ENCODE peak calls at places on chromosomes 12 and 14, in ten cellular contexts. One of them, this sample, is unnamed.

GRCh38 chr12:97568336-97569180 is 106.0 kb downstream of the RMST start:
- DNase-seq in GM13976: no peak
- DNase-seq in mesendoderm: peak; percentile 83
- DNase-seq in occipital lobe: no peak
- DNase-seq in ELF-1: no peak
- DNase-seq in NCI-H1105 treated with DMSO at 0.1 percent for 48 hours: no peak
- DNase-seq in left lung: no peak
- DNase-seq in KG1: no peak
- DNase-seq in GM10248: no peak
- DNase-seq in iPS DF 19.7: no peak
- DNase-seq in this sample: no peak

GRCh38 chr12:85951823-85952222 is 77.7 kb downstream of the NTS start:
- DNase-seq in mesendoderm: peak; percentile 56
- DNase-seq in NCI-H1105 treated with DMSO at 0.1 percent for 48 hours: no peak
- DNase-seq in left lung: no peak
- DNase-seq in GM10248: no peak
- DNase-seq in iPS DF 19.7: no peak
- DNase-seq in occipital lobe: no peak
- DNase-seq in KG1: no peak
- DNase-seq in GM13976: peak; percentile 2
- DNase-seq in ELF-1: no peak
- DNase-seq in this sample: no peak

GRCh38 chr12:84161296-84161695 is 751.3 kb downstream of the SLC6A15 start:
- DNase-seq in KG1: no peak
- DNase-seq in GM10248: no peak
- DNase-seq in GM13976: no peak
- DNase-seq in ELF-1: no peak
- DNase-seq in iPS DF 19.7: no peak
- DNase-seq in mesendoderm: no peak
- DNase-seq in left lung: no peak
- DNase-seq in occipital lobe: no peak
- DNase-seq in NCI-H1105 treated with DMSO at 0.1 percent for 48 hours: no peak
- DNase-seq in this sample: no peak

GRCh38 chr14:31930493-31931225 is 146.4 kb upstream of the ARHGAP5 start:
- DNase-seq in occipital lobe: no peak
- DNase-seq in KG1: no peak
- DNase-seq in mesendoderm: no peak
- DNase-seq in GM13976: no peak
- DNase-seq in left lung: no peak
- DNase-seq in iPS DF 19.7: no peak
- DNase-seq in NCI-H1105 treated with DMSO at 0.1 percent for 48 hours: no peak
- DNase-seq in ELF-1: no peak
- DNase-seq in GM10248: no peak
- DNase-seq in this sample: no peak

GRCh38 chr12:31238764-31239387 is 87.1 kb downstream of the SINHCAF start:
- DNase-seq in GM13976: peak; percentile 79
- DNase-seq in left lung: no peak
- DNase-seq in NCI-H1105 treated with DMSO at 0.1 percent for 48 hours: peak; percentile 62
- DNase-seq in mesendoderm: peak; percentile 74
- DNase-seq in iPS DF 19.7: no peak
- DNase-seq in KG1: peak; percentile 5
- DNase-seq in GM10248: peak; percentile 75
- DNase-seq in occipital lobe: peak; percentile 41
- DNase-seq in ELF-1: peak; percentile 65
- DNase-seq in this sample: peak; percentile 13

GRCh38 chr14:101733211-101733610 is 28.3 kb upstream of the PPP2R5C start:
- DNase-seq in iPS DF 19.7: no peak
- DNase-seq in left lung: no peak
- DNase-seq in GM10248: no peak
- DNase-seq in occipital lobe: no peak
- DNase-seq in ELF-1: no peak
- DNase-seq in NCI-H1105 treated with DMSO at 0.1 percent for 48 hours: no peak
- DNase-seq in mesendoderm: no peak
- DNase-seq in KG1: no peak
- DNase-seq in GM13976: no peak
- DNase-seq in this sample: no peak

GRCh38 chr12:28939427-28939826 is 209.7 kb upstream of the FAR2 start:
- DNase-seq in GM10248: no peak
- DNase-seq in iPS DF 19.7: no peak
- DNase-seq in ELF-1: no peak
- DNase-seq in left lung: no peak
- DNase-seq in NCI-H1105 treated with DMSO at 0.1 percent for 48 hours: no peak
- DNase-seq in KG1: no peak
- DNase-seq in occipital lobe: no peak
- DNase-seq in GM13976: no peak
- DNase-seq in mesendoderm: no peak
- DNase-seq in this sample: no peak

GRCh38 chr12:12079291-12079690 is 8.6 kb downstream of the BCL2L14 start:
- DNase-seq in KG1: no peak
- DNase-seq in left lung: no peak
- DNase-seq in GM10248: no peak
- DNase-seq in NCI-H1105 treated with DMSO at 0.1 percent for 48 hours: no peak
- DNase-seq in GM13976: no peak
- DNase-seq in occipital lobe: no peak
- DNase-seq in iPS DF 19.7: no peak
- DNase-seq in ELF-1: peak; percentile 44
- DNase-seq in mesendoderm: peak; percentile 69
- DNase-seq in this sample: no peak

GRCh38 chr14:92500491-92500941 is 13.1 kb upstream of the RIN3 start:
- DNase-seq in left lung: no peak
- DNase-seq in KG1: no peak
- DNase-seq in iPS DF 19.7: no peak
- DNase-seq in ELF-1: peak; percentile 72
- DNase-seq in occipital lobe: no peak
- DNase-seq in NCI-H1105 treated with DMSO at 0.1 percent for 48 hours: no peak
- DNase-seq in GM10248: no peak
- DNase-seq in mesendoderm: peak; percentile 14
- DNase-seq in GM13976: no peak
- DNase-seq in this sample: no peak

GRCh38 chr14:39491134-39491541 is 58.9 kb upstream of the FBXO33 start:
- DNase-seq in ELF-1: peak; percentile 25
- DNase-seq in left lung: no peak
- DNase-seq in iPS DF 19.7: no peak
- DNase-seq in GM13976: no peak
- DNase-seq in GM10248: no peak
- DNase-seq in mesendoderm: peak; percentile 55
- DNase-seq in occipital lobe: no peak
- DNase-seq in NCI-H1105 treated with DMSO at 0.1 percent for 48 hours: peak; percentile 44
- DNase-seq in KG1: no peak
- DNase-seq in this sample: no peak

GRCh38 chr12:127052491-127053232 is 1214.3 kb upstream of the TMEM132C start:
- DNase-seq in occipital lobe: no peak
- DNase-seq in left lung: no peak
- DNase-seq in GM13976: no peak
- DNase-seq in GM10248: no peak
- DNase-seq in iPS DF 19.7: no peak
- DNase-seq in mesendoderm: no peak
- DNase-seq in ELF-1: no peak
- DNase-seq in KG1: no peak
- DNase-seq in NCI-H1105 treated with DMSO at 0.1 percent for 48 hours: no peak
- DNase-seq in this sample: no peak

GRCh38 chr12:41096797-41097196 is 91.3 kb upstream of the PDZRN4 start:
- DNase-seq in iPS DF 19.7: no peak
- DNase-seq in GM10248: no peak
- DNase-seq in GM13976: no peak
- DNase-seq in ELF-1: no peak
- DNase-seq in KG1: no peak
- DNase-seq in NCI-H1105 treated with DMSO at 0.1 percent for 48 hours: no peak
- DNase-seq in mesendoderm: no peak
- DNase-seq in occipital lobe: no peak
- DNase-seq in left lung: no peak
- DNase-seq in this sample: no peak

GRCh38 chr12:86826051-86826450 is 569.9 kb upstream of the MGAT4C start:
- DNase-seq in NCI-H1105 treated with DMSO at 0.1 percent for 48 hours: no peak
- DNase-seq in GM10248: no peak
- DNase-seq in left lung: no peak
- DNase-seq in iPS DF 19.7: no peak
- DNase-seq in occipital lobe: no peak
- DNase-seq in mesendoderm: no peak
- DNase-seq in ELF-1: no peak
- DNase-seq in GM13976: no peak
- DNase-seq in KG1: no peak
- DNase-seq in this sample: no peak

GRCh38 chr12:1197264-1198018 is 206.4 kb downstream of the ERC1 start:
- DNase-seq in iPS DF 19.7: no peak
- DNase-seq in mesendoderm: no peak
- DNase-seq in GM13976: no peak
- DNase-seq in GM10248: no peak
- DNase-seq in NCI-H1105 treated with DMSO at 0.1 percent for 48 hours: no peak
- DNase-seq in KG1: no peak
- DNase-seq in ELF-1: no peak
- DNase-seq in occipital lobe: no peak
- DNase-seq in left lung: no peak
- DNase-seq in this sample: no peak

GRCh38 chr14:70808402-70809237 is 693 bp downstream of the MAP3K9 start:
- DNase-seq in iPS DF 19.7: no peak
- DNase-seq in ELF-1: peak; percentile 53
- DNase-seq in NCI-H1105 treated with DMSO at 0.1 percent for 48 hours: peak; percentile 49
- DNase-seq in left lung: peak; percentile 88
- DNase-seq in GM13976: peak; percentile 67
- DNase-seq in mesendoderm: peak; percentile 37
- DNase-seq in GM10248: peak; percentile 49
- DNase-seq in KG1: no peak
- DNase-seq in occipital lobe: peak; percentile 54
- DNase-seq in this sample: peak; percentile 43

GRCh38 chr14:35826952-35827416 is 846 bp downstream of the BRMS1L start:
- DNase-seq in mesendoderm: no peak
- DNase-seq in left lung: no peak
- DNase-seq in GM13976: no peak
- DNase-seq in occipital lobe: no peak
- DNase-seq in GM10248: no peak
- DNase-seq in iPS DF 19.7: no peak
- DNase-seq in ELF-1: no peak
- DNase-seq in KG1: no peak
- DNase-seq in NCI-H1105 treated with DMSO at 0.1 percent for 48 hours: no peak
- DNase-seq in this sample: no peak

GRCh38 chr12:123267335-123267920 is 4.2 kb downstream of the CDK2AP1 start:
- DNase-seq in NCI-H1105 treated with DMSO at 0.1 percent for 48 hours: no peak
- DNase-seq in iPS DF 19.7: no peak
- DNase-seq in left lung: no peak
- DNase-seq in GM10248: no peak
- DNase-seq in ELF-1: no peak
- DNase-seq in mesendoderm: no peak
- DNase-seq in GM13976: no peak
- DNase-seq in occipital lobe: no peak
- DNase-seq in KG1: no peak
- DNase-seq in this sample: no peak

GRCh38 chr14:35632276-35633071 is 98.5 kb downstream of the INSM2 start:
- DNase-seq in GM10248: no peak
- DNase-seq in occipital lobe: no peak
- DNase-seq in NCI-H1105 treated with DMSO at 0.1 percent for 48 hours: peak; percentile 99
- DNase-seq in iPS DF 19.7: no peak
- DNase-seq in KG1: no peak
- DNase-seq in mesendoderm: no peak
- DNase-seq in ELF-1: no peak
- DNase-seq in left lung: no peak
- DNase-seq in GM13976: no peak
- DNase-seq in this sample: no peak

GRCh38 chr12:71397433-71397954 is 42.1 kb upstream of the LGR5 start:
- DNase-seq in iPS DF 19.7: no peak
- DNase-seq in GM13976: no peak
- DNase-seq in occipital lobe: no peak
- DNase-seq in NCI-H1105 treated with DMSO at 0.1 percent for 48 hours: no peak
- DNase-seq in GM10248: no peak
- DNase-seq in ELF-1: no peak
- DNase-seq in KG1: no peak
- DNase-seq in mesendoderm: peak; percentile 5
- DNase-seq in left lung: no peak
- DNase-seq in this sample: no peak

GRCh38 chr12:84172823-84173424 is 739.7 kb downstream of the SLC6A15 start:
- DNase-seq in ELF-1: no peak
- DNase-seq in iPS DF 19.7: no peak
- DNase-seq in GM13976: no peak
- DNase-seq in NCI-H1105 treated with DMSO at 0.1 percent for 48 hours: no peak
- DNase-seq in left lung: peak; percentile 49
- DNase-seq in GM10248: no peak
- DNase-seq in mesendoderm: no peak
- DNase-seq in KG1: no peak
- DNase-seq in occipital lobe: no peak
- DNase-seq in this sample: no peak

GRCh38 chr12:45557020-45557419 is 172.5 kb upstream of the ARID2 start:
- DNase-seq in GM13976: no peak
- DNase-seq in occipital lobe: no peak
- DNase-seq in mesendoderm: no peak
- DNase-seq in ELF-1: no peak
- DNase-seq in NCI-H1105 treated with DMSO at 0.1 percent for 48 hours: no peak
- DNase-seq in GM10248: no peak
- DNase-seq in KG1: no peak
- DNase-seq in iPS DF 19.7: no peak
- DNase-seq in left lung: no peak
- DNase-seq in this sample: no peak

GRCh38 chr12:21330682-21331253 is 3.9 kb downstream of the SLCO1A2 start:
- DNase-seq in iPS DF 19.7: no peak
- DNase-seq in KG1: no peak
- DNase-seq in ELF-1: no peak
- DNase-seq in occipital lobe: no peak
- DNase-seq in left lung: no peak
- DNase-seq in mesendoderm: peak; percentile 68
- DNase-seq in GM10248: no peak
- DNase-seq in GM13976: no peak
- DNase-seq in NCI-H1105 treated with DMSO at 0.1 percent for 48 hours: no peak
- DNase-seq in this sample: no peak

GRCh38 chr14:72439707-72440106 is 454.2 kb downstream of the DPF3 start:
- DNase-seq in left lung: no peak
- DNase-seq in occipital lobe: no peak
- DNase-seq in NCI-H1105 treated with DMSO at 0.1 percent for 48 hours: no peak
- DNase-seq in iPS DF 19.7: no peak
- DNase-seq in ELF-1: no peak
- DNase-seq in mesendoderm: no peak
- DNase-seq in KG1: peak; percentile 55
- DNase-seq in GM13976: no peak
- DNase-seq in GM10248: no peak
- DNase-seq in this sample: no peak

GRCh38 chr12:14773685-14774073 is 29.6 kb downstream of the WBP11 start:
- DNase-seq in left lung: peak; percentile 68
- DNase-seq in mesendoderm: no peak
- DNase-seq in GM13976: peak; percentile 31
- DNase-seq in occipital lobe: no peak
- DNase-seq in NCI-H1105 treated with DMSO at 0.1 percent for 48 hours: no peak
- DNase-seq in ELF-1: no peak
- DNase-seq in GM10248: peak; percentile 31
- DNase-seq in iPS DF 19.7: no peak
- DNase-seq in KG1: no peak
- DNase-seq in this sample: no peak

GRCh38 chr12:99057670-99058069 is 412.6 kb downstream of the APAF1 start:
- DNase-seq in ELF-1: no peak
- DNase-seq in GM13976: no peak
- DNase-seq in NCI-H1105 treated with DMSO at 0.1 percent for 48 hours: no peak
- DNase-seq in GM10248: no peak
- DNase-seq in left lung: no peak
- DNase-seq in occipital lobe: no peak
- DNase-seq in mesendoderm: no peak
- DNase-seq in KG1: no peak
- DNase-seq in iPS DF 19.7: no peak
- DNase-seq in this sample: no peak

GRCh38 chr12:120490833-120491512 is 4.9 kb upstream of the DYNLL1 start:
- DNase-seq in left lung: no peak
- DNase-seq in GM10248: no peak
- DNase-seq in occipital lobe: no peak
- DNase-seq in iPS DF 19.7: no peak
- DNase-seq in ELF-1: no peak
- DNase-seq in NCI-H1105 treated with DMSO at 0.1 percent for 48 hours: no peak
- DNase-seq in mesendoderm: no peak
- DNase-seq in KG1: no peak
- DNase-seq in GM13976: no peak
- DNase-seq in this sample: no peak

GRCh38 chr14:100362311-100362927 is 39.3 kb downstream of the SLC25A47 start:
- DNase-seq in GM10248: no peak
- DNase-seq in iPS DF 19.7: no peak
- DNase-seq in occipital lobe: no peak
- DNase-seq in GM13976: no peak
- DNase-seq in KG1: no peak
- DNase-seq in mesendoderm: no peak
- DNase-seq in NCI-H1105 treated with DMSO at 0.1 percent for 48 hours: no peak
- DNase-seq in ELF-1: peak; percentile 21
- DNase-seq in left lung: no peak
- DNase-seq in this sample: no peak

GRCh38 chr12:101474248-101474647 is 888 bp upstream of the SPIC start:
- DNase-seq in left lung: no peak
- DNase-seq in mesendoderm: no peak
- DNase-seq in NCI-H1105 treated with DMSO at 0.1 percent for 48 hours: no peak
- DNase-seq in KG1: no peak
- DNase-seq in ELF-1: no peak
- DNase-seq in iPS DF 19.7: no peak
- DNase-seq in occipital lobe: no peak
- DNase-seq in GM10248: no peak
- DNase-seq in GM13976: peak; percentile 23
- DNase-seq in this sample: no peak

This sample was measured in effector memory CD4-positive, alpha-beta T cell.